ENCODE peak calls at places on chromosomes 3 and 15, in six cellular contexts. D is nephron progenitor cell, E is psoas muscle, A is foreskin keratinocyte, F is neural progenitor cell, I is foreskin fibroblast. V is an unnamed sample.

GRCh38 chr3:4207672-4208071 is 95.5 kb upstream of the SETMAR start:
- DNase-seq in D (no peak), E (no peak), A (no peak), F (no peak), I (no peak), V (no peak)

GRCh38 chr15:63498815-63499549 is 5.4 kb upstream of the USP3 start:
- DNase-seq in D (no peak), E (no peak), A (no peak), F (no peak), I (no peak), V (no peak)

GRCh38 chr3:53166781-53167291 is 5.8 kb downstream of the PRKCD start:
- DNase-seq in D (no peak), E (peak), A (no peak), F (no peak), I (peak), V (peak)

GRCh38 chr3:111903067-111903511 is 44.0 kb downstream of the PHLDB2 start:
- DNase-seq in D (no peak), E (no peak), A (peak), F (peak), I (peak), V (no peak)

GRCh38 chr15:66142341-66142740 is 111.2 kb downstream of the MEGF11 start:
- DNase-seq in D (no peak), E (no peak), A (no peak), F (no peak), I (peak), V (no peak)

GRCh38 chr15:37007301-37007700 is 93.0 kb downstream of the MEIS2 start:
- DNase-seq in D (no peak), E (no peak), A (no peak), F (no peak), I (no peak), V (no peak)

GRCh38 chr3:10678796-10679376 is 137.1 kb upstream of the SLC6A11 start:
- DNase-seq in D (no peak), E (no peak), A (no peak), F (no peak), I (no peak), V (no peak)

GRCh38 chr3:126414406-126414805 is 19.7 kb downstream of the CFAP100 start:
- DNase-seq in D (no peak), E (no peak), A (no peak), F (no peak), I (no peak), V (no peak)

GRCh38 chr15:50824507-50824906 is 59.0 kb upstream of the SPPL2A start:
- DNase-seq in D (no peak), E (no peak), A (no peak), F (no peak), I (no peak), V (no peak)

GRCh38 chr15:101306341-101307047 is 11.4 kb upstream of the SNRPA1 start:
- DNase-seq in D (no peak), E (no peak), A (no peak), F (no peak), I (no peak), V (no peak)

GRCh38 chr3:139301183-139301582 is 42.6 kb upstream of the MRPS22 start:
- DNase-seq in D (no peak), E (no peak), A (no peak), F (no peak), I (no peak), V (no peak)

GRCh38 chr3:56189486-56189985 is 278.7 kb downstream of the ERC2 start:
- DNase-seq in D (no peak), E (no peak), A (no peak), F (no peak), I (no peak), V (no peak)

GRCh38 chr3:56192001-56192400 is 276.3 kb downstream of the ERC2 start:
- DNase-seq in D (no peak), E (no peak), A (no peak), F (no peak), I (no peak), V (no peak)

GRCh38 chr3:56188201-56188600 is 280.1 kb downstream of the ERC2 start:
- DNase-seq in D (no peak), E (no peak), A (no peak), F (no peak), I (no peak), V (no peak)

GRCh38 chr3:56190906-56191305 is 277.4 kb downstream of the ERC2 start:
- DNase-seq in D (no peak), E (no peak), A (no peak), F (no peak), I (no peak), V (no peak)

DNA sequence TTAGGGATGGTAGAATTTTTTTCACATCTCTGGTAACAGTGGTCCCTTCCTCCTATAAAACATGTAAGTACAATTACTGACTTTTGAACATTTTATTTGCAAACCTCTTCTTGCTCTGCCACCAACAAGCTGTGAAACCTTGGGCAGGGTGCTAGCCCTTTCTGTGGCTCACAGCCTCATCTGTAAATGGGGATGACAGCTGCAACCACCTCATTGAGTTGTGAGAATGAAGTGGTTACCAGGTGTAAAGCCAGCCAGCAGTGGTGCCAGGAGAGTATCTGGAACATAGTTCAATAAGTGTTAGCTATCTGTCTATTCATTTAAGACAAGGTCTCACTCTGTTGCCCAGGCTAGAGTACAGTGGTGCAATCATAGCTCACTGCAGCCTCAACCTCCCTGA is 278.1 kb downstream of the ERC2 start:
- DNase-seq in D (no peak), E (no peak), A (no peak), F (no peak), I (no peak), V (no peak)
- TF ChIP-seq CTCF in D (no peak), E (no peak), A (no peak), F (no peak), I (no peak), V (no peak)

DNA sequence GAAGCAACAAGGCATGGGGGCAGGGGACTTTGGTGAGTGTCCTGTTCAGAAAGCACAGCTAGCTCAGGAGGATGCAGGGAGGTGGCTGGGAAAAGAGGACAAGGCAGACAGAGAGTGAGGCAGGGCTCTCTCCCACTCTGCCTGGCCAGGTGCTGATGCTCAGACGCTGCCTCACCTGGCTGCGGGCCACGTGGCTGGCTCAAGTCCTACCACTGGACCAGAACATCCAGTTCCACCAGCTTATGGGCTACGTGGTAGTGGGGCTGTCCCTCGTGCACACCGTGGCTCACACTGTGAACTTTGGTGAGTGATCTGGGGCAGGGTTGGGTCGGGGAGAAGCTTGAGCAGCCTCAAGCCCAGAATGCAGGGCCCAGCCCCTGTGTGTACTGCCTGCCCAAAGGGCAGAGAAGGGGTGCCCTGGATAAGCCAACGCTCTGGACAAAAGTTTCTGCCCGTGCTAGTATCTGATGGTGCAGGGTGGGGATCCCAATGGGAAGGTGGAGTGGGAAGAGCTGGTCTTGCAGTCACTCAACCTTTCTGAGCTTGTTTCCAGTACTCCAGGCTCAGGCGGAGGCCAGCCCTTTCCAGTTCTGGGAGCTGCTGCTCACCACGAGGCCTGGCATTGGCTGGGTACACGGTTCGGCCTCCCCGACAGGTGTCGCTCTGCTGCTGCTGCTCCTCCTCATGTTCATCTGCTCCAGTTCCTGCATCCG is 20.9 kb downstream of the NOX5 start:
- DNase-seq in D (peak), E (no peak), A (no peak), F (peak), I (no peak), V (peak)
- TF ChIP-seq CTCF in D (peak), E (no peak), A (peak), F (peak), I (no peak), V (no peak)

DNA sequence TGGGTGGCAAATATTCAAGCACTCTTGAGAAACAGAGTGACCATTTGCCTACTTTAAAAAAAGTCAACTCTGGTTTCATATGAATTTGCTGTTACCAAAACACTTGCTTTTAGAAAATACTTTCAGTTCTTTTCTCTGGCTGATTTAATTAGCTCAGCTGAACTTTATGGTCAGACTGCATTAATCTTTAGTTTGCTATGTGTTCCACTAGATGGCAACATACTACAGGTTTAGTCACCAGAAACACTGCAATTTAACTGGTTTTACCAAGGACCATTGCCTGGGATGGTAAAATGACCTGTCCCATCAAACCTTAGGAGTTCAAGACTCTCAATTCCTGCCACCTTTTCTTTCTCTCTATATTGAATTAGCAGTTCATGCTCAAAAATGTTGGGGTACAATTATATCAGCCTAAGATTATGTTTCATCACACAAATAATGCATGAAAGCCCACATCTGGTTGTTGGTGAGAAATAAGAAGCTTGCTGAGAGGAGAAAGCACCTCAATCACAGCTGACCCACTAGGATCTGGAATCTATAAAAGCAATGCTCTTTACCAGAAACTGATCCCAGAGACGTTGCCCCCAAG is 14.2 kb downstream of the EIF4E3 start:
- DNase-seq in D (no peak), E (no peak), A (no peak), F (peak), I (peak), V (no peak)
- TF ChIP-seq CTCF in D (peak), E (peak), A (peak), F (peak), I (peak), V (peak)

GRCh38 chr3:57646723-57647122 is 46.2 kb downstream of the DENND6A start:
- DNase-seq in D (no peak), E (no peak), A (peak), F (no peak), I (peak), V (no peak)
- TF ChIP-seq CTCF in D (no peak), E (peak), A (peak), F (no peak), I (peak), V (no peak)

GRCh38 chr15:39438795-39439577 is 141.9 kb upstream of the THBS1 start:
- DNase-seq in D (no peak), E (no peak), A (no peak), F (no peak), I (no peak), V (no peak)
- TF ChIP-seq CTCF in D (no peak), E (no peak), A (peak), F (peak), I (no peak), V (no peak)

V was measured in endothelial cell.